ENCODE peak calls at places on chromosome 18, in four cellular contexts. W is right atrium auricular region, A is mucosa of gallbladder, S is astrocyte of the spinal cord. I is an unnamed sample.

GRCh38 chr18:79687806-79688205 is 8.2 kb downstream of the CTDP1 start:
- DNase-seq in A (no peak), S (peak), W (no peak), I (no peak)

GRCh38 chr18:42559292-42559691 is 556.2 kb downstream of the RIT2 start:
- DNase-seq in S (no peak), A (no peak), W (no peak), I (no peak)

GRCh38 chr18:48493856-48494255 is 45.0 kb upstream of the CTIF start:
- DNase-seq in W (no peak), A (no peak), S (peak), I (no peak)

GRCh38 chr18:50877545-50878265 is 1.2 kb upstream of the ME2 start:
- DNase-seq in S (no peak), A (no peak), W (no peak), I (no peak)

GRCh38 chr18:61949946-61950345 is 57.1 kb upstream of the RNF152 start:
- DNase-seq in S (peak), A (no peak), W (no peak), I (peak)

GRCh38 chr18:3061581-3062416 is 48.9 kb upstream of the LPIN2 start:
- DNase-seq in W (no peak), A (no peak), S (no peak), I (no peak)

GRCh38 chr18:78526923-78527775 is 452.5 kb upstream of the SALL3 start:
- DNase-seq in W (peak), A (no peak), S (no peak), I (no peak)

GRCh38 chr18:13137939-13138821 is 80.4 kb upstream of the LDLRAD4 start:
- DNase-seq in A (peak), W (peak), S (no peak), I (no peak)

GRCh38 chr18:51537487-51537886 is 340.0 kb upstream of the MEX3C start:
- DNase-seq in A (peak), W (no peak), S (no peak), I (no peak)

I was measured in adipocyte.